ENCODE peak calls at places on chromosomes 2 and 18, in five cellular contexts. One of them, this sample, is unnamed.

GRCh38 chr2:34115076-34115475 is 516.0 kb upstream of the FAM98A start:
- DNase-seq in activated naive CD4-positive, alpha-beta T cell treated with Interleukin-2 at 50 U/mL for 16 hours: no peak
- DNase-seq in naive thymus-derived CD8-positive, alpha-beta T cell: no peak
- DNase-seq in NCI-H748 treated with DMSO at 0.1 percent for 48 hours: no peak
- DNase-seq in cardiac muscle cell: no peak
- DNase-seq in this sample: no peak

GRCh38 chr2:235105821-235106359 is 154.1 kb downstream of the SH3BP4 start:
- DNase-seq in naive thymus-derived CD8-positive, alpha-beta T cell: no peak
- DNase-seq in activated naive CD4-positive, alpha-beta T cell treated with Interleukin-2 at 50 U/mL for 16 hours: no peak
- DNase-seq in cardiac muscle cell: peak
- DNase-seq in NCI-H748 treated with DMSO at 0.1 percent for 48 hours: no peak
- DNase-seq in this sample: no peak

GRCh38 chr2:199589303-199589702 is 131.6 kb upstream of the SATB2 start:
- DNase-seq in NCI-H748 treated with DMSO at 0.1 percent for 48 hours: peak
- DNase-seq in cardiac muscle cell: no peak
- DNase-seq in naive thymus-derived CD8-positive, alpha-beta T cell: no peak
- DNase-seq in activated naive CD4-positive, alpha-beta T cell treated with Interleukin-2 at 50 U/mL for 16 hours: no peak
- DNase-seq in this sample: no peak

GRCh38 chr18:64799378-64799777 is 650.5 kb upstream of the LINC00305 start:
- DNase-seq in NCI-H748 treated with DMSO at 0.1 percent for 48 hours: no peak
- DNase-seq in activated naive CD4-positive, alpha-beta T cell treated with Interleukin-2 at 50 U/mL for 16 hours: no peak
- DNase-seq in naive thymus-derived CD8-positive, alpha-beta T cell: no peak
- DNase-seq in cardiac muscle cell: no peak
- DNase-seq in this sample: no peak

GRCh38 chr2:120809576-120810440 is 74.1 kb downstream of the GLI2 start:
- DNase-seq in activated naive CD4-positive, alpha-beta T cell treated with Interleukin-2 at 50 U/mL for 16 hours: no peak
- DNase-seq in NCI-H748 treated with DMSO at 0.1 percent for 48 hours: no peak
- DNase-seq in cardiac muscle cell: no peak
- DNase-seq in naive thymus-derived CD8-positive, alpha-beta T cell: no peak
- DNase-seq in this sample: no peak

GRCh38 chr2:60234274-60234976 is 319.0 kb downstream of the BCL11A start:
- DNase-seq in NCI-H748 treated with DMSO at 0.1 percent for 48 hours: no peak
- DNase-seq in cardiac muscle cell: no peak
- DNase-seq in activated naive CD4-positive, alpha-beta T cell treated with Interleukin-2 at 50 U/mL for 16 hours: no peak
- DNase-seq in naive thymus-derived CD8-positive, alpha-beta T cell: no peak
- DNase-seq in this sample: no peak

GRCh38 chr2:108414256-108414876 is 34.6 kb upstream of the GCC2 start:
- DNase-seq in activated naive CD4-positive, alpha-beta T cell treated with Interleukin-2 at 50 U/mL for 16 hours: no peak
- DNase-seq in naive thymus-derived CD8-positive, alpha-beta T cell: no peak
- DNase-seq in cardiac muscle cell: no peak
- DNase-seq in NCI-H748 treated with DMSO at 0.1 percent for 48 hours: no peak
- DNase-seq in this sample: no peak

GRCh38 chr2:65112630-65113029 is 17.3 kb downstream of the RAB1A start:
- DNase-seq in cardiac muscle cell: no peak
- DNase-seq in naive thymus-derived CD8-positive, alpha-beta T cell: no peak
- DNase-seq in activated naive CD4-positive, alpha-beta T cell treated with Interleukin-2 at 50 U/mL for 16 hours: no peak
- DNase-seq in NCI-H748 treated with DMSO at 0.1 percent for 48 hours: no peak
- DNase-seq in this sample: no peak

GRCh38 chr2:18345848-18346247 is 214.6 kb downstream of the RDH14 start:
- DNase-seq in activated naive CD4-positive, alpha-beta T cell treated with Interleukin-2 at 50 U/mL for 16 hours: no peak
- DNase-seq in cardiac muscle cell: no peak
- DNase-seq in NCI-H748 treated with DMSO at 0.1 percent for 48 hours: no peak
- DNase-seq in naive thymus-derived CD8-positive, alpha-beta T cell: no peak
- DNase-seq in this sample: no peak

GRCh38 chr2:233444501-233444900 is 90.2 kb downstream of the DGKD start:
- DNase-seq in activated naive CD4-positive, alpha-beta T cell treated with Interleukin-2 at 50 U/mL for 16 hours: no peak
- DNase-seq in cardiac muscle cell: no peak
- DNase-seq in naive thymus-derived CD8-positive, alpha-beta T cell: no peak
- DNase-seq in NCI-H748 treated with DMSO at 0.1 percent for 48 hours: no peak
- DNase-seq in this sample: no peak

GRCh38 chr2:11244091-11244826 is 89.0 kb downstream of the SLC66A3 start:
- DNase-seq in NCI-H748 treated with DMSO at 0.1 percent for 48 hours: no peak
- DNase-seq in activated naive CD4-positive, alpha-beta T cell treated with Interleukin-2 at 50 U/mL for 16 hours: no peak
- DNase-seq in cardiac muscle cell: no peak
- DNase-seq in naive thymus-derived CD8-positive, alpha-beta T cell: no peak
- DNase-seq in this sample: no peak

GRCh38 chr2:95379616-95379925 is 22.9 kb upstream of the FAHD2A start:
- DNase-seq in cardiac muscle cell: no peak
- DNase-seq in NCI-H748 treated with DMSO at 0.1 percent for 48 hours: no peak
- DNase-seq in naive thymus-derived CD8-positive, alpha-beta T cell: no peak
- DNase-seq in activated naive CD4-positive, alpha-beta T cell treated with Interleukin-2 at 50 U/mL for 16 hours: no peak
- DNase-seq in this sample: no peak

GRCh38 chr18:36217348-36217747 is 30.1 kb downstream of the MOCOS start:
- DNase-seq in naive thymus-derived CD8-positive, alpha-beta T cell: no peak
- DNase-seq in cardiac muscle cell: no peak
- DNase-seq in NCI-H748 treated with DMSO at 0.1 percent for 48 hours: no peak
- DNase-seq in activated naive CD4-positive, alpha-beta T cell treated with Interleukin-2 at 50 U/mL for 16 hours: no peak
- DNase-seq in this sample: no peak

GRCh38 chr2:12755384-12755783 is 38.6 kb downstream of the TRIB2 start:
- DNase-seq in NCI-H748 treated with DMSO at 0.1 percent for 48 hours: no peak
- DNase-seq in naive thymus-derived CD8-positive, alpha-beta T cell: no peak
- DNase-seq in activated naive CD4-positive, alpha-beta T cell treated with Interleukin-2 at 50 U/mL for 16 hours: no peak
- DNase-seq in cardiac muscle cell: no peak
- DNase-seq in this sample: no peak

GRCh38 chr2:217705461-217705860 is 297.3 kb downstream of the TNS1 start:
- DNase-seq in naive thymus-derived CD8-positive, alpha-beta T cell: no peak
- DNase-seq in activated naive CD4-positive, alpha-beta T cell treated with Interleukin-2 at 50 U/mL for 16 hours: no peak
- DNase-seq in cardiac muscle cell: no peak
- DNase-seq in NCI-H748 treated with DMSO at 0.1 percent for 48 hours: no peak
- DNase-seq in this sample: no peak

GRCh38 chr2:178499640-178500039 is 19.4 kb downstream of the PLEKHA3 start:
- DNase-seq in NCI-H748 treated with DMSO at 0.1 percent for 48 hours: no peak
- DNase-seq in activated naive CD4-positive, alpha-beta T cell treated with Interleukin-2 at 50 U/mL for 16 hours: no peak
- DNase-seq in cardiac muscle cell: no peak
- DNase-seq in naive thymus-derived CD8-positive, alpha-beta T cell: no peak
- DNase-seq in this sample: no peak

GRCh38 chr2:109188924-109189323 is 59.9 kb downstream of the SH3RF3 start:
- DNase-seq in NCI-H748 treated with DMSO at 0.1 percent for 48 hours: no peak
- DNase-seq in activated naive CD4-positive, alpha-beta T cell treated with Interleukin-2 at 50 U/mL for 16 hours: no peak
- DNase-seq in cardiac muscle cell: no peak
- DNase-seq in naive thymus-derived CD8-positive, alpha-beta T cell: no peak
- DNase-seq in this sample: no peak

GRCh38 chr2:238387376-238387775 is 39.4 kb upstream of the ASB1 start:
- DNase-seq in naive thymus-derived CD8-positive, alpha-beta T cell: no peak
- DNase-seq in cardiac muscle cell: peak
- DNase-seq in NCI-H748 treated with DMSO at 0.1 percent for 48 hours: no peak
- DNase-seq in activated naive CD4-positive, alpha-beta T cell treated with Interleukin-2 at 50 U/mL for 16 hours: no peak
- DNase-seq in this sample: no peak

GRCh38 chr18:77061291-77061945 is 71.2 kb downstream of the MBP start:
- DNase-seq in NCI-H748 treated with DMSO at 0.1 percent for 48 hours: no peak
- DNase-seq in naive thymus-derived CD8-positive, alpha-beta T cell: no peak
- DNase-seq in activated naive CD4-positive, alpha-beta T cell treated with Interleukin-2 at 50 U/mL for 16 hours: no peak
- DNase-seq in cardiac muscle cell: no peak
- DNase-seq in this sample: no peak

GRCh38 chr2:114127372-114127771 is 237.5 kb downstream of the ACTR3 start:
- DNase-seq in activated naive CD4-positive, alpha-beta T cell treated with Interleukin-2 at 50 U/mL for 16 hours: no peak
- DNase-seq in naive thymus-derived CD8-positive, alpha-beta T cell: no peak
- DNase-seq in cardiac muscle cell: no peak
- DNase-seq in NCI-H748 treated with DMSO at 0.1 percent for 48 hours: no peak
- DNase-seq in this sample: no peak

GRCh38 chr2:129806317-129806716 is 173.1 kb upstream of the RAB6C start:
- DNase-seq in naive thymus-derived CD8-positive, alpha-beta T cell: no peak
- DNase-seq in activated naive CD4-positive, alpha-beta T cell treated with Interleukin-2 at 50 U/mL for 16 hours: no peak
- DNase-seq in cardiac muscle cell: no peak
- DNase-seq in NCI-H748 treated with DMSO at 0.1 percent for 48 hours: no peak
- DNase-seq in this sample: no peak

GRCh38 chr2:101037161-101037755 is 35.2 kb downstream of the RPL31 start:
- DNase-seq in cardiac muscle cell: no peak
- DNase-seq in activated naive CD4-positive, alpha-beta T cell treated with Interleukin-2 at 50 U/mL for 16 hours: no peak
- DNase-seq in naive thymus-derived CD8-positive, alpha-beta T cell: no peak
- DNase-seq in NCI-H748 treated with DMSO at 0.1 percent for 48 hours: no peak
- DNase-seq in this sample: no peak

GRCh38 chr2:25369876-25370275 is 28.2 kb upstream of the DNMT3A start:
- DNase-seq in activated naive CD4-positive, alpha-beta T cell treated with Interleukin-2 at 50 U/mL for 16 hours: no peak
- DNase-seq in naive thymus-derived CD8-positive, alpha-beta T cell: no peak
- DNase-seq in cardiac muscle cell: no peak
- DNase-seq in NCI-H748 treated with DMSO at 0.1 percent for 48 hours: no peak
- DNase-seq in this sample: no peak

GRCh38 chr18:48502906-48503305 is 35.9 kb upstream of the CTIF start:
- DNase-seq in NCI-H748 treated with DMSO at 0.1 percent for 48 hours: no peak
- DNase-seq in naive thymus-derived CD8-positive, alpha-beta T cell: no peak
- DNase-seq in cardiac muscle cell: peak
- DNase-seq in activated naive CD4-positive, alpha-beta T cell treated with Interleukin-2 at 50 U/mL for 16 hours: no peak
- DNase-seq in this sample: no peak

GRCh38 chr2:176078440-176079284 is 5.1 kb downstream of the EVX2 start:
- DNase-seq in activated naive CD4-positive, alpha-beta T cell treated with Interleukin-2 at 50 U/mL for 16 hours: no peak
- DNase-seq in NCI-H748 treated with DMSO at 0.1 percent for 48 hours: peak
- DNase-seq in cardiac muscle cell: no peak
- DNase-seq in naive thymus-derived CD8-positive, alpha-beta T cell: no peak
- DNase-seq in this sample: no peak

GRCh38 chr2:42962521-42962953 is 170.2 kb upstream of the HAAO start:
- DNase-seq in cardiac muscle cell: peak
- DNase-seq in NCI-H748 treated with DMSO at 0.1 percent for 48 hours: no peak
- DNase-seq in naive thymus-derived CD8-positive, alpha-beta T cell: peak
- DNase-seq in activated naive CD4-positive, alpha-beta T cell treated with Interleukin-2 at 50 U/mL for 16 hours: no peak
- DNase-seq in this sample: no peak

GRCh38 chr2:127586136-127586535 is 50.7 kb downstream of the MYO7B start:
- DNase-seq in activated naive CD4-positive, alpha-beta T cell treated with Interleukin-2 at 50 U/mL for 16 hours: no peak
- DNase-seq in NCI-H748 treated with DMSO at 0.1 percent for 48 hours: no peak
- DNase-seq in naive thymus-derived CD8-positive, alpha-beta T cell: no peak
- DNase-seq in cardiac muscle cell: no peak
- DNase-seq in this sample: no peak

GRCh38 chr2:240739797-240740196 is 48.1 kb downstream of the AQP12A start:
- DNase-seq in NCI-H748 treated with DMSO at 0.1 percent for 48 hours: no peak
- DNase-seq in naive thymus-derived CD8-positive, alpha-beta T cell: peak
- DNase-seq in activated naive CD4-positive, alpha-beta T cell treated with Interleukin-2 at 50 U/mL for 16 hours: peak
- DNase-seq in cardiac muscle cell: no peak
- DNase-seq in this sample: no peak

GRCh38 chr2:26255735-26256384 is 11.1 kb downstream of the HADHB start:
- DNase-seq in naive thymus-derived CD8-positive, alpha-beta T cell: no peak
- DNase-seq in activated naive CD4-positive, alpha-beta T cell treated with Interleukin-2 at 50 U/mL for 16 hours: no peak
- DNase-seq in cardiac muscle cell: no peak
- DNase-seq in NCI-H748 treated with DMSO at 0.1 percent for 48 hours: no peak
- DNase-seq in this sample: no peak

GRCh38 chr2:26838121-26838906 is 9.6 kb upstream of the DPYSL5 start:
- DNase-seq in NCI-H748 treated with DMSO at 0.1 percent for 48 hours: no peak
- DNase-seq in naive thymus-derived CD8-positive, alpha-beta T cell: peak
- DNase-seq in activated naive CD4-positive, alpha-beta T cell treated with Interleukin-2 at 50 U/mL for 16 hours: no peak
- DNase-seq in cardiac muscle cell: peak
- DNase-seq in this sample: no peak